ENCODE peak calls at places on chromosomes 12 and 14, in five cellular contexts. One of them, this sample, is unnamed.

GRCh38 chr14:72947366-72948160 is 21.3 kb downstream of the DCAF4 start:
- DNase-seq in GM12891: no peak
- DNase-seq in left ventricle myocardium inferior: no peak
- DNase-seq in Panc1: no peak
- DNase-seq in NCI-H510A treated with DMSO at 0.1 percent for 48 hours: no peak
- DNase-seq in this sample: no peak

GRCh38 chr14:77346495-77346894 is 25.7 kb downstream of the GSTZ1 start:
- DNase-seq in GM12891: no peak
- DNase-seq in left ventricle myocardium inferior: no peak
- DNase-seq in Panc1: no peak
- DNase-seq in NCI-H510A treated with DMSO at 0.1 percent for 48 hours: no peak
- DNase-seq in this sample: no peak

GRCh38 chr14:80930836-80931389 is 10.6 kb downstream of the CEP128 start:
- DNase-seq in GM12891: no peak
- DNase-seq in left ventricle myocardium inferior: no peak
- DNase-seq in Panc1: no peak
- DNase-seq in NCI-H510A treated with DMSO at 0.1 percent for 48 hours: no peak
- DNase-seq in this sample: no peak

GRCh38 chr14:91693342-91693741 is 38.5 kb downstream of the CATSPERB start:
- DNase-seq in GM12891: no peak
- DNase-seq in left ventricle myocardium inferior: no peak
- DNase-seq in Panc1: no peak
- DNase-seq in NCI-H510A treated with DMSO at 0.1 percent for 48 hours: no peak
- DNase-seq in this sample: no peak

GRCh38 chr12:79983492-79983891 is 48.6 kb upstream of the PPP1R12A start:
- DNase-seq in GM12891: no peak
- DNase-seq in left ventricle myocardium inferior: no peak
- DNase-seq in Panc1: no peak
- DNase-seq in NCI-H510A treated with DMSO at 0.1 percent for 48 hours: no peak
- DNase-seq in this sample: no peak

GRCh38 chr14:51619551-51619950 is 32.2 kb upstream of the FRMD6 start:
- DNase-seq in GM12891: no peak
- DNase-seq in left ventricle myocardium inferior: no peak
- DNase-seq in Panc1: no peak
- DNase-seq in NCI-H510A treated with DMSO at 0.1 percent for 48 hours: no peak
- DNase-seq in this sample: no peak

GRCh38 chr14:30005114-30005698 is 77.6 kb upstream of the PRKD1 start:
- DNase-seq in GM12891: peak
- DNase-seq in left ventricle myocardium inferior: no peak
- DNase-seq in Panc1: peak
- DNase-seq in NCI-H510A treated with DMSO at 0.1 percent for 48 hours: peak
- DNase-seq in this sample: peak

GRCh38 chr12:65500121-65500846 is 221.8 kb downstream of the MSRB3 start:
- DNase-seq in GM12891: no peak
- DNase-seq in left ventricle myocardium inferior: no peak
- DNase-seq in Panc1: no peak
- DNase-seq in NCI-H510A treated with DMSO at 0.1 percent for 48 hours: no peak
- DNase-seq in this sample: no peak

GRCh38 chr12:3365416-3366385 is 125.3 kb upstream of the PRMT8 start:
- DNase-seq in GM12891: no peak
- DNase-seq in left ventricle myocardium inferior: peak
- DNase-seq in Panc1: no peak
- DNase-seq in NCI-H510A treated with DMSO at 0.1 percent for 48 hours: peak
- DNase-seq in this sample: no peak

GRCh38 chr14:72708708-72709475 is 185.0 kb downstream of the DPF3 start:
- DNase-seq in GM12891: no peak
- DNase-seq in left ventricle myocardium inferior: no peak
- DNase-seq in Panc1: no peak
- DNase-seq in NCI-H510A treated with DMSO at 0.1 percent for 48 hours: no peak
- DNase-seq in this sample: no peak

GRCh38 chr14:95497561-95498011 is 18.9 kb downstream of the SYNE3 start:
- DNase-seq in GM12891: no peak
- DNase-seq in left ventricle myocardium inferior: no peak
- DNase-seq in Panc1: no peak
- DNase-seq in NCI-H510A treated with DMSO at 0.1 percent for 48 hours: no peak
- DNase-seq in this sample: no peak

GRCh38 chr12:54989829-54990228 is 5.3 kb upstream of the TESPA1 start:
- DNase-seq in GM12891: no peak
- DNase-seq in left ventricle myocardium inferior: no peak
- DNase-seq in Panc1: no peak
- DNase-seq in NCI-H510A treated with DMSO at 0.1 percent for 48 hours: no peak
- DNase-seq in this sample: no peak

GRCh38 chr12:92552412-92553108 is 150.2 kb upstream of the PLEKHG7 start:
- DNase-seq in GM12891: no peak
- DNase-seq in left ventricle myocardium inferior: no peak
- DNase-seq in Panc1: no peak
- DNase-seq in NCI-H510A treated with DMSO at 0.1 percent for 48 hours: no peak
- DNase-seq in this sample: no peak

GRCh38 chr12:50745861-50746260 is 18.0 kb upstream of the ATF1 start:
- DNase-seq in GM12891: no peak
- DNase-seq in left ventricle myocardium inferior: no peak
- DNase-seq in Panc1: no peak
- DNase-seq in NCI-H510A treated with DMSO at 0.1 percent for 48 hours: no peak
- DNase-seq in this sample: no peak

GRCh38 chr12:68733661-68734071 is 12.3 kb upstream of the SLC35E3 start:
- DNase-seq in GM12891: no peak
- DNase-seq in left ventricle myocardium inferior: no peak
- DNase-seq in Panc1: peak
- DNase-seq in NCI-H510A treated with DMSO at 0.1 percent for 48 hours: no peak
- DNase-seq in this sample: no peak

GRCh38 chr14:103999795-104000440 is 57.6 kb upstream of the RD3L start:
- DNase-seq in GM12891: no peak
- DNase-seq in left ventricle myocardium inferior: no peak
- DNase-seq in Panc1: no peak
- DNase-seq in NCI-H510A treated with DMSO at 0.1 percent for 48 hours: no peak
- DNase-seq in this sample: no peak

GRCh38 chr12:38124247-38125012 is 192.1 kb upstream of the ALG10B start:
- DNase-seq in GM12891: no peak
- DNase-seq in left ventricle myocardium inferior: no peak
- DNase-seq in Panc1: no peak
- DNase-seq in NCI-H510A treated with DMSO at 0.1 percent for 48 hours: no peak
- DNase-seq in this sample: no peak

GRCh38 chr12:118136559-118137003 is 657 bp downstream of the PEBP1 start:
- DNase-seq in GM12891: peak
- DNase-seq in left ventricle myocardium inferior: peak
- DNase-seq in Panc1: no peak
- DNase-seq in NCI-H510A treated with DMSO at 0.1 percent for 48 hours: peak
- DNase-seq in this sample: no peak

GRCh38 chr12:2383276-2384028 is 330.7 kb downstream of the CACNA1C start:
- DNase-seq in GM12891: no peak
- DNase-seq in left ventricle myocardium inferior: no peak
- DNase-seq in Panc1: no peak
- DNase-seq in NCI-H510A treated with DMSO at 0.1 percent for 48 hours: no peak
- DNase-seq in this sample: no peak

GRCh38 chr12:13596714-13597113 is 384.7 kb downstream of the GRIN2B start:
- DNase-seq in GM12891: no peak
- DNase-seq in left ventricle myocardium inferior: no peak
- DNase-seq in Panc1: no peak
- DNase-seq in NCI-H510A treated with DMSO at 0.1 percent for 48 hours: no peak
- DNase-seq in this sample: no peak

GRCh38 chr12:60194682-60195081 is 598.9 kb downstream of the SLC16A7 start:
- DNase-seq in GM12891: no peak
- DNase-seq in left ventricle myocardium inferior: no peak
- DNase-seq in Panc1: no peak
- DNase-seq in NCI-H510A treated with DMSO at 0.1 percent for 48 hours: no peak
- DNase-seq in this sample: no peak

GRCh38 chr12:53299101-53299453 is 418 bp upstream of the MYG1 start:
- DNase-seq in GM12891: no peak
- DNase-seq in left ventricle myocardium inferior: no peak
- DNase-seq in Panc1: no peak
- DNase-seq in NCI-H510A treated with DMSO at 0.1 percent for 48 hours: no peak
- DNase-seq in this sample: no peak

GRCh38 chr14:87687338-87687876 is 305.6 kb downstream of the GALC start:
- DNase-seq in GM12891: no peak
- DNase-seq in left ventricle myocardium inferior: no peak
- DNase-seq in Panc1: no peak
- DNase-seq in NCI-H510A treated with DMSO at 0.1 percent for 48 hours: no peak
- DNase-seq in this sample: no peak

GRCh38 chr14:93010543-93011541 is 87.9 kb downstream of the CHGA start:
- DNase-seq in GM12891: no peak
- DNase-seq in left ventricle myocardium inferior: no peak
- DNase-seq in Panc1: no peak
- DNase-seq in NCI-H510A treated with DMSO at 0.1 percent for 48 hours: peak
- DNase-seq in this sample: no peak

This sample was measured in NCI-H1105 treated with DMSO at 0.1 percent for 48 hours.